ENCODE peak calls at places on chromosomes 4 and X, in five cellular contexts. H, R, T, U and V are unnamed samples.

GRCh38 chrX:14015941-14016340 is 13.8 kb downstream of the GEMIN8 start:
- DNase-seq in R (no peak), U (no peak), T (no peak), H (no peak), V (no peak)

GRCh38 chr4:88341227-88342192 is 37.1 kb upstream of the HERC6 start:
- DNase-seq in H (no peak), R (no peak), T (peak; percentile 51), U (peak; percentile 88), V (no peak)

GRCh38 chr4:122666527-122667245 is 45.8 kb upstream of the IL21 start:
- DNase-seq in T (no peak), U (peak; percentile 97), H (no peak), R (no peak), V (no peak)

GRCh38 chr4:126414741-126415140 is 1100.0 kb downstream of the FAT4 start:
- DNase-seq in H (no peak), U (no peak), R (no peak), T (no peak), V (no peak)

GRCh38 chr4:48005781-48006180 is 10.7 kb downstream of the CNGA1 start:
- DNase-seq in H (no peak), U (no peak), T (no peak), R (no peak), V (no peak)

GRCh38 chr4:126969360-126969759 is 663.4 kb upstream of the INTU start:
- DNase-seq in R (no peak), H (no peak), T (no peak), U (no peak), V (no peak)

GRCh38 chr4:106691749-106692148 is 323.2 kb upstream of the GIMD1 start:
- DNase-seq in H (no peak), R (no peak), U (no peak), T (no peak), V (no peak)

GRCh38 chr4:173883821-173884220 is 353.8 kb upstream of the HAND2 start:
- DNase-seq in T (no peak), R (no peak), U (no peak), H (no peak), V (no peak)

GRCh38 chr4:71541541-71541940 is 202.7 kb downstream of the SLC4A4 start:
- DNase-seq in R (no peak), T (no peak), U (no peak), H (no peak), V (no peak)

GRCh38 chr4:58665649-58666048 is 1555.5 kb upstream of the IGFBP7 start:
- DNase-seq in U (no peak), T (no peak), R (no peak), H (no peak), V (no peak)

GRCh38 chr4:138409670-138410069 is 167.5 kb upstream of the SLC7A11 start:
- DNase-seq in H (no peak), U (no peak), R (no peak), T (no peak), V (no peak)

GRCh38 chr4:100386270-100386669 is 131.6 kb downstream of the EMCN start:
- DNase-seq in H (no peak), R (no peak), U (no peak), T (no peak), V (no peak)

GRCh38 chr4:73816814-73817213 is 19.7 kb upstream of the CXCL6 start:
- DNase-seq in U (peak; percentile 92), R (no peak), T (peak; percentile 15), H (no peak), V (no peak)

GRCh38 chrX:119783026-119783425 is 8.4 kb downstream of the RPL39 start:
- DNase-seq in U (no peak), R (no peak), T (peak; percentile 10), H (no peak), V (no peak)

GRCh38 chr4:165053645-165054044 is at the start of gene TRIM75:
- DNase-seq in H (no peak), U (no peak), R (no peak), T (no peak), V (no peak)

GRCh38 chr4:159191989-159192388 is 89.1 kb downstream of the RAPGEF2 start:
- DNase-seq in R (no peak), U (peak; percentile 76), H (no peak), T (no peak), V (no peak)

GRCh38 chr4:40721730-40722171 is 28.0 kb upstream of the NSUN7 start:
- DNase-seq in R (no peak), H (no peak), T (no peak), U (peak; percentile 72), V (no peak)
- TF ChIP-seq CTCF in R (no peak), H (no peak), T (no peak), U (no peak), V (no peak)

GRCh38 chrX:154478728-154479622 is at the start of gene LAGE3:
- DNase-seq in T (peak; percentile 94), U (peak; percentile 53), H (peak; percentile 95), R (peak; percentile 98), V (peak; percentile 97)

GRCh38 chrX:154473683-154474082 is 5.4 kb downstream of the LAGE3 start:
- DNase-seq in T (no peak), H (no peak), R (no peak), U (no peak), V (no peak)

GRCh38 chrX:154477891-154478477 is 1.1 kb downstream of the LAGE3 start:
- DNase-seq in U (no peak), R (peak; percentile 67), H (no peak), T (no peak), V (peak; percentile 83)

GRCh38 chrX:154472685-154473632 is 6.1 kb downstream of the LAGE3 start:
- DNase-seq in T (no peak), U (no peak), R (peak; percentile 59), H (no peak), V (no peak)

GRCh38 chrX:154476821-154477220 is 2.3 kb downstream of the LAGE3 start:
- DNase-seq in R (peak; percentile 54), H (no peak), U (no peak), T (no peak), V (no peak)
- TF ChIP-seq CTCF in R (no peak), H (no peak), U (no peak), T (no peak), V (no peak)

GRCh38 chr4:78954048-78954666 is 14.9 kb upstream of the PAQR3 start:
- DNase-seq in R (no peak), H (no peak), U (peak; percentile 20), T (no peak), V (no peak)
- TF ChIP-seq CTCF in R (peak; percentile 7), H (no peak), U (peak; percentile 45), T (no peak), V (peak; percentile 45)

GRCh38 chrX:53831662-53832635 is 145.4 kb upstream of the HUWE1 start:
- DNase-seq in T (peak; percentile 40), U (peak; percentile 43), H (no peak), R (no peak), V (no peak)
- TF ChIP-seq CTCF in T (no peak), U (peak; percentile 57), H (peak; percentile 47), R (no peak), V (peak; percentile 46)